ENCODE peak calls at places on chromosomes 4 and X, in seven cellular contexts. G is stomach, M is suprapubic skin, A is upper lobe of left lung, K is transverse colon, J is H1, L is endothelial cell of umbilical vein. D is an unnamed sample.

GRCh38 chr4:146255874-146256273 is 41.5 kb downstream of the REELD1 start:
- DNase-seq in M (no peak), G (no peak), J (no peak), A (no peak), L (peak), K (no peak), D (no peak)

GRCh38 chr4:70449220-70449619 is 22.8 kb upstream of the MUC7 start:
- DNase-seq in L (no peak), J (no peak), K (no peak), G (no peak), M (no peak), A (no peak), D (no peak)

GRCh38 chrX:46812445-46812844 is 24.4 kb upstream of the RP2 start:
- DNase-seq in J (no peak), M (no peak), K (no peak), A (peak), G (no peak), L (peak), D (peak)

GRCh38 chr4:102606846-102607440 is 105.8 kb downstream of the NFKB1 start:
- DNase-seq in G (peak), K (no peak), J (no peak), A (peak), L (no peak), M (no peak), D (no peak)

GRCh38 chrX:107542500-107542899 is 85.8 kb upstream of the PRPS1 start:
- DNase-seq in J (no peak), K (no peak), L (peak), G (peak), M (no peak), A (no peak), D (peak)

GRCh38 chr4:16938641-16939040 is 40.2 kb upstream of the LDB2 start:
- DNase-seq in K (no peak), G (no peak), M (no peak), L (no peak), J (no peak), A (no peak), D (no peak)

GRCh38 chr4:146192060-146192459 is 16.5 kb downstream of the LSM6 start:
- DNase-seq in L (no peak), K (peak), G (no peak), M (no peak), J (no peak), A (no peak), D (no peak)

GRCh38 chrX:2584659-2585470 is 84.1 kb upstream of the DHRSX start:
- DNase-seq in K (no peak), A (no peak), J (peak), L (no peak), G (no peak), M (no peak), D (no peak)

DNA sequence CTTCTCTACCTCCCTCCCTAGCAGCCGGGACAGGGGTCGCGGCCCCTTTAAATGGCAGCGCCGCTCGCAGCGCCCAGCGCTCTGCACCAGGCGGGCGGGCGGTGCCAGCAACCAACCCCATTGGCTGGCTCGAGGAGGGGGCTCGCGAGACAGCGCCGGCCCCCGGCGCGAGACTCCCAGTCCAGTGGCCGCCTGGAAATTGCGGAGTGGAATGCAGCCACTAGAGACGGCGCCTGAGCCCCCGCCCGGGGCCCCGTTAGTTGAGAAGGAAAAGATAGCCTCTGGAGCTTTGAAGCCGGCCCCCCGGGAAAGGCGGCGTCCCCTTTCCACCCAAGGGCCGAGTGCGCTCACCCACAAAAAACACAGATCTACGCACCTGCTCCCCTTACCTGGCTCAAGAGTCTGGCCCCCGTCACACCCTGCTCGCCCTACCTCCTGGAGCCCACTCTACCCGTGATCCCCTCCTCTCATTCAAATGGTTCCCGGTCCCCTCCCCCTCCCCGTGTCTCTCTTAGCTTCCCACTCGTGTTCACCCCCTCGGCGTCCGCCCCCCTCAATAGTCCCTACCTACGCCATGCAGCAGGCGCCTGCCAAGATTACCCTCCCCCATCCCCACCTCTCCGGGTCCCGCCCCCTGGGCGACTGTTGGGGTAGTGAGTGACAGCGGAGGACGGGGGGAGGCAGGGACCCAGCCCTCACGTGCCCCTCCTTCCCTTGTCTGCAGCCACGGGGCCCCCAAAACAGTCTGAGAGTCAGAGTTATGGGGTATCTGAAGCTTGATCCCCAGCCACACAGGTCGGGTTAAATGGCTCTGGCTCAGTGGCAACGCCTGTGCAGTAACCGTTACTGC is at the start of gene ZMYM3:
- DNase-seq in A (peak), J (peak), G (peak), K (peak), M (peak), L (peak), D (peak)
- TF ChIP-seq POLR2AphosphoS5 in A (peak), J (no peak), G (peak), K (peak), M (no peak), L (no peak), D (peak)

DNA sequence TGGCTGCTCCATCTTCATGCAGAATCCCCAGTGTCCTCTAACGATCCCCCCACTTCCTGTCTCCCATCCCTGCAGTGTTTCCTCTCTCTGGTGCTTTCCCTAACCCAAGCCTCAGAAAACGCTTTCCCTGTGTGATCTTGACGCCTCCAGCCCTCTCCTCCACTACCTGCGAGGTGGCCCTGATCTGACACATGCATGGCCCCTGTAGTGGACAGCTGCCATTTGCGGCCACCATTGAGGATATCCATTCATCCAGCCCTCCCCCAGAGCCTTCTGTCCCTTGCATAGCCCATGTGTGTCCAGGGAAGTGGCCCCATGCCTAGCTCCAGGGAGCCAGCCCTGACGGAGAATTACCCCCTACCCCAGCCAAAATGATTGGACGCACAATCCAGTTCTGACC is 3.1 kb downstream of the UBL4A start:
- DNase-seq in K (no peak), G (no peak), M (no peak), J (no peak), L (no peak), A (no peak), D (no peak)
- TF ChIP-seq POLR2A in K (no peak), G (no peak), M (no peak), J (no peak), L (no peak), A (no peak), D (no peak)

GRCh38 chr4:73418677-73419076 is 14.6 kb downstream of the ALB start:
- DNase-seq in J (no peak), G (no peak), L (no peak), A (no peak), K (no peak), M (no peak), D (no peak)
- TF ChIP-seq POLR2AphosphoS5 in J (no peak), G (no peak), L (no peak), A (no peak), K (no peak), M (no peak), D (no peak)

GRCh38 chr4:2793920-2794706 is 1.2 kb downstream of the SH3BP2 start:
- DNase-seq in L (peak), J (no peak), G (peak), A (peak), M (peak), K (peak), D (no peak)
- TF ChIP-seq POLR2A in L (no peak), J (no peak), G (no peak), A (peak), M (no peak), K (no peak), D (peak)

GRCh38 chr4:181293541-181293940 is 949.7 kb upstream of the TENM3 start:
- DNase-seq in K (no peak), G (no peak), A (no peak), L (no peak), M (no peak), J (no peak), D (no peak)

GRCh38 chr4:181289203-181289602 is 954.0 kb upstream of the TENM3 start:
- DNase-seq in J (no peak), K (no peak), G (no peak), M (no peak), A (no peak), L (no peak), D (no peak)

GRCh38 chr4:181293014-181293413 is 950.2 kb upstream of the TENM3 start:
- DNase-seq in L (no peak), J (no peak), M (no peak), K (no peak), A (no peak), G (no peak), D (no peak)

GRCh38 chr4:181294421-181294820 is 948.8 kb upstream of the TENM3 start:
- DNase-seq in L (no peak), G (no peak), A (no peak), M (no peak), J (no peak), K (no peak), D (no peak)

GRCh38 chr4:181291615-181292014 is 951.6 kb upstream of the TENM3 start:
- DNase-seq in J (no peak), G (no peak), L (no peak), K (no peak), M (no peak), A (no peak), D (no peak)
- TF ChIP-seq POLR2AphosphoS5 in J (no peak), G (no peak), L (no peak), K (no peak), M (no peak), A (no peak), D (no peak)

GRCh38 chr4:15004701-15005301 is 2.5 kb downstream of the CPEB2 start:
- DNase-seq in A (peak), K (peak), J (peak), G (peak), M (peak), L (peak), D (peak)
- TF ChIP-seq POLR2A in A (peak), K (peak), J (no peak), G (no peak), M (no peak), L (no peak), D (peak)

DNA sequence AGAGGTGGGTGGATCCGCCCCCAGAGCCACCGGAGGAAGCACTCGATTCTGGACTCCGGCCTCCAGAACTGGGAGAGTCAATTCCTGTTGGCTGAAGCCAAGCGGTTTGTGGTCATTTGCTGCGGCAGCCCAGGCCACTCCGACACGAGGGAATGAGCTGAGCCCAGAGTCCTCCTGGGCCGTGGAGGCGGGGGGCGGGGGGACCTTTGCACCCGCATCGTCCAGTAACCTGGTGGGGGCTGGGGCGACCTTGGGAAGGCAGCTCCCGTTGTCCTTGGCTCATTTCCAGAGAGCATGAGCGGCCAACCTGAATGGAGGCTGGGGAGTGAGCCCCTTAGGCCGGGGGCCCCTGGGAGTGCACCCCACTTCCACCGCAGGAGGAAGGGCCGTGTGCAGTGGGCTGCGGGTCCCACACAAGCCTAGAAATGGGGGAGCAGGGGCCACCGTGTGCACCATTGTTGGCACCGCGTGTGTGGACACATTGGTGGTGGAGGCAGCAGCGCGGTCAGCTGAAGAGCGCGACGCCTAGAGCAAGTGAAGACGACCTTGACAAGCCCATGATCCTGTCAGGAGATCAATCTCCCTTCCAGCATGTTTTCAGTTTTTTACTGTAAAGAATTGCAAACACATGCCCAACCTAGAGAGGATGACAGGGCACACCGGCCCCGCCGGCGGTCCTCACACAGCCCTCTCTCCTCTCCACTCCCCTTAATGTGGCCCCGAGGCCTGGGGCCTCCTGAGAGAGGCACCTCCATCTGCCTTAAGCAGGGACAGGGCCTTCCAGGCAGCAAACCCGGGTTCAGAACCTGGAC is 19.9 kb upstream of the DUSP9 start:
- DNase-seq in M (no peak), K (no peak), G (no peak), L (no peak), J (no peak), A (no peak), D (no peak)
- TF ChIP-seq POLR2AphosphoS5 in M (no peak), K (no peak), G (no peak), L (no peak), J (no peak), A (no peak), D (no peak)

D was measured in prostate gland.